ENCODE peak calls at places on chromosomes 1 and 21, in eight cellular contexts. One of them, this sample, is unnamed.

GRCh38 chr1:36966242-36966641 is 68.1 kb downstream of the GRIK3 start:
- DNase-seq in left ventricle myocardium inferior: no peak
- DNase-seq in endodermal cell: peak; percentile 91
- DNase-seq in HTR-8/SVneo: no peak
- DNase-seq in activated T-helper 2 cell treated with anti-CD3 and anti-CD28 coated beads, Interferon-gamma antibody, Interleukin-2, Interleukin-4, amounts not matched to agents 10 μg/mL and 5 μg/mL and 100 μg/mL, durations not matched to agents 14 hours and 24 hours and 36 hours: no peak
- DNase-seq in GM12892: no peak
- DNase-seq in germinal center: no peak
- DNase-seq in T-helper 17 cell: no peak
- DNase-seq in this sample: no peak

GRCh38 chr1:9593492-9594465 is 5.1 kb downstream of the TMEM201 start:
- DNase-seq in left ventricle myocardium inferior: peak; percentile 81
- DNase-seq in endodermal cell: peak; percentile 94
- DNase-seq in HTR-8/SVneo: peak; percentile 34
- DNase-seq in activated T-helper 2 cell treated with anti-CD3 and anti-CD28 coated beads, Interferon-gamma antibody, Interleukin-2, Interleukin-4, amounts not matched to agents 10 μg/mL and 5 μg/mL and 100 μg/mL, durations not matched to agents 14 hours and 24 hours and 36 hours: peak; percentile 59
- DNase-seq in GM12892: peak; percentile 81
- DNase-seq in germinal center: peak; percentile 73
- DNase-seq in T-helper 17 cell: no peak
- DNase-seq in this sample: peak; percentile 92

GRCh38 chr1:214590696-214591095 is 12.3 kb upstream of the CENPF start:
- DNase-seq in left ventricle myocardium inferior: no peak
- DNase-seq in endodermal cell: no peak
- DNase-seq in HTR-8/SVneo: no peak
- DNase-seq in activated T-helper 2 cell treated with anti-CD3 and anti-CD28 coated beads, Interferon-gamma antibody, Interleukin-2, Interleukin-4, amounts not matched to agents 10 μg/mL and 5 μg/mL and 100 μg/mL, durations not matched to agents 14 hours and 24 hours and 36 hours: no peak
- DNase-seq in GM12892: no peak
- DNase-seq in germinal center: no peak
- DNase-seq in T-helper 17 cell: no peak
- DNase-seq in this sample: no peak

GRCh38 chr21:33975548-33976081 is 60.0 kb upstream of the ATP5PO start:
- DNase-seq in left ventricle myocardium inferior: no peak
- DNase-seq in endodermal cell: no peak
- DNase-seq in HTR-8/SVneo: peak; percentile 25
- DNase-seq in activated T-helper 2 cell treated with anti-CD3 and anti-CD28 coated beads, Interferon-gamma antibody, Interleukin-2, Interleukin-4, amounts not matched to agents 10 μg/mL and 5 μg/mL and 100 μg/mL, durations not matched to agents 14 hours and 24 hours and 36 hours: peak; percentile 58
- DNase-seq in GM12892: peak; percentile 55
- DNase-seq in germinal center: peak; percentile 47
- DNase-seq in T-helper 17 cell: peak; percentile 20
- DNase-seq in this sample: peak; percentile 48

GRCh38 chr1:116751626-116752025 is 2.6 kb upstream of the CD2 start:
- DNase-seq in left ventricle myocardium inferior: no peak
- DNase-seq in endodermal cell: no peak
- DNase-seq in HTR-8/SVneo: no peak
- DNase-seq in activated T-helper 2 cell treated with anti-CD3 and anti-CD28 coated beads, Interferon-gamma antibody, Interleukin-2, Interleukin-4, amounts not matched to agents 10 μg/mL and 5 μg/mL and 100 μg/mL, durations not matched to agents 14 hours and 24 hours and 36 hours: no peak
- DNase-seq in GM12892: no peak
- DNase-seq in germinal center: no peak
- DNase-seq in T-helper 17 cell: no peak
- DNase-seq in this sample: no peak

GRCh38 chr1:12460911-12461621 is 156.9 kb downstream of the DHRS3 start:
- DNase-seq in left ventricle myocardium inferior: peak; percentile 69
- DNase-seq in endodermal cell: no peak
- DNase-seq in HTR-8/SVneo: no peak
- DNase-seq in activated T-helper 2 cell treated with anti-CD3 and anti-CD28 coated beads, Interferon-gamma antibody, Interleukin-2, Interleukin-4, amounts not matched to agents 10 μg/mL and 5 μg/mL and 100 μg/mL, durations not matched to agents 14 hours and 24 hours and 36 hours: no peak
- DNase-seq in GM12892: no peak
- DNase-seq in germinal center: no peak
- DNase-seq in T-helper 17 cell: no peak
- DNase-seq in this sample: no peak

GRCh38 chr21:44329086-44329889 is 9.9 kb downstream of the CFAP410 start:
- DNase-seq in left ventricle myocardium inferior: no peak
- DNase-seq in endodermal cell: no peak
- DNase-seq in HTR-8/SVneo: no peak
- DNase-seq in activated T-helper 2 cell treated with anti-CD3 and anti-CD28 coated beads, Interferon-gamma antibody, Interleukin-2, Interleukin-4, amounts not matched to agents 10 μg/mL and 5 μg/mL and 100 μg/mL, durations not matched to agents 14 hours and 24 hours and 36 hours: no peak
- DNase-seq in GM12892: no peak
- DNase-seq in germinal center: no peak
- DNase-seq in T-helper 17 cell: no peak
- DNase-seq in this sample: no peak

GRCh38 chr1:40315795-40316594 is 1.1 kb downstream of the COL9A2 start:
- DNase-seq in left ventricle myocardium inferior: no peak
- DNase-seq in endodermal cell: peak; percentile 85
- DNase-seq in HTR-8/SVneo: no peak
- DNase-seq in activated T-helper 2 cell treated with anti-CD3 and anti-CD28 coated beads, Interferon-gamma antibody, Interleukin-2, Interleukin-4, amounts not matched to agents 10 μg/mL and 5 μg/mL and 100 μg/mL, durations not matched to agents 14 hours and 24 hours and 36 hours: no peak
- DNase-seq in GM12892: no peak
- DNase-seq in germinal center: peak; percentile 47
- DNase-seq in T-helper 17 cell: no peak
- DNase-seq in this sample: no peak

GRCh38 chr21:28821276-28822063 is 171.2 kb downstream of the LTN1 start:
- DNase-seq in left ventricle myocardium inferior: no peak
- DNase-seq in endodermal cell: no peak
- DNase-seq in HTR-8/SVneo: no peak
- DNase-seq in activated T-helper 2 cell treated with anti-CD3 and anti-CD28 coated beads, Interferon-gamma antibody, Interleukin-2, Interleukin-4, amounts not matched to agents 10 μg/mL and 5 μg/mL and 100 μg/mL, durations not matched to agents 14 hours and 24 hours and 36 hours: no peak
- DNase-seq in GM12892: no peak
- DNase-seq in germinal center: no peak
- DNase-seq in T-helper 17 cell: no peak
- DNase-seq in this sample: no peak

GRCh38 chr1:33342041-33342723 is 21.3 kb upstream of the A3GALT2 start:
- DNase-seq in left ventricle myocardium inferior: peak; percentile 80
- DNase-seq in endodermal cell: peak; percentile 92
- DNase-seq in HTR-8/SVneo: peak; percentile 54
- DNase-seq in activated T-helper 2 cell treated with anti-CD3 and anti-CD28 coated beads, Interferon-gamma antibody, Interleukin-2, Interleukin-4, amounts not matched to agents 10 μg/mL and 5 μg/mL and 100 μg/mL, durations not matched to agents 14 hours and 24 hours and 36 hours: no peak
- DNase-seq in GM12892: no peak
- DNase-seq in germinal center: no peak
- DNase-seq in T-helper 17 cell: no peak
- DNase-seq in this sample: no peak

GRCh38 chr1:234962340-234962989 is 166.2 kb downstream of the TOMM20 start:
- DNase-seq in left ventricle myocardium inferior: no peak
- DNase-seq in endodermal cell: no peak
- DNase-seq in HTR-8/SVneo: peak; percentile 80
- DNase-seq in activated T-helper 2 cell treated with anti-CD3 and anti-CD28 coated beads, Interferon-gamma antibody, Interleukin-2, Interleukin-4, amounts not matched to agents 10 μg/mL and 5 μg/mL and 100 μg/mL, durations not matched to agents 14 hours and 24 hours and 36 hours: no peak
- DNase-seq in GM12892: no peak
- DNase-seq in germinal center: peak; percentile 50
- DNase-seq in T-helper 17 cell: no peak
- DNase-seq in this sample: no peak

GRCh38 chr1:42966688-42967609 is 8.3 kb upstream of the SLC2A1 start:
- DNase-seq in left ventricle myocardium inferior: no peak
- DNase-seq in endodermal cell: peak; percentile 88
- DNase-seq in HTR-8/SVneo: peak; percentile 84
- DNase-seq in activated T-helper 2 cell treated with anti-CD3 and anti-CD28 coated beads, Interferon-gamma antibody, Interleukin-2, Interleukin-4, amounts not matched to agents 10 μg/mL and 5 μg/mL and 100 μg/mL, durations not matched to agents 14 hours and 24 hours and 36 hours: no peak
- DNase-seq in GM12892: no peak
- DNase-seq in germinal center: no peak
- DNase-seq in T-helper 17 cell: no peak
- DNase-seq in this sample: no peak

GRCh38 chr1:181126871-181127587 is 38.5 kb downstream of the IER5 start:
- DNase-seq in left ventricle myocardium inferior: no peak
- DNase-seq in endodermal cell: peak; percentile 52
- DNase-seq in HTR-8/SVneo: no peak
- DNase-seq in activated T-helper 2 cell treated with anti-CD3 and anti-CD28 coated beads, Interferon-gamma antibody, Interleukin-2, Interleukin-4, amounts not matched to agents 10 μg/mL and 5 μg/mL and 100 μg/mL, durations not matched to agents 14 hours and 24 hours and 36 hours: no peak
- DNase-seq in GM12892: no peak
- DNase-seq in germinal center: no peak
- DNase-seq in T-helper 17 cell: no peak
- DNase-seq in this sample: no peak

GRCh38 chr1:39288735-39289465 is 84.4 kb downstream of the MACF1 start:
- DNase-seq in left ventricle myocardium inferior: no peak
- DNase-seq in endodermal cell: no peak
- DNase-seq in HTR-8/SVneo: no peak
- DNase-seq in activated T-helper 2 cell treated with anti-CD3 and anti-CD28 coated beads, Interferon-gamma antibody, Interleukin-2, Interleukin-4, amounts not matched to agents 10 μg/mL and 5 μg/mL and 100 μg/mL, durations not matched to agents 14 hours and 24 hours and 36 hours: no peak
- DNase-seq in GM12892: no peak
- DNase-seq in germinal center: no peak
- DNase-seq in T-helper 17 cell: no peak
- DNase-seq in this sample: no peak

GRCh38 chr1:23210351-23210785 is 6.9 kb downstream of the HTR1D start:
- DNase-seq in left ventricle myocardium inferior: no peak
- DNase-seq in endodermal cell: peak; percentile 83
- DNase-seq in HTR-8/SVneo: no peak
- DNase-seq in activated T-helper 2 cell treated with anti-CD3 and anti-CD28 coated beads, Interferon-gamma antibody, Interleukin-2, Interleukin-4, amounts not matched to agents 10 μg/mL and 5 μg/mL and 100 μg/mL, durations not matched to agents 14 hours and 24 hours and 36 hours: no peak
- DNase-seq in GM12892: no peak
- DNase-seq in germinal center: no peak
- DNase-seq in T-helper 17 cell: no peak
- DNase-seq in this sample: no peak

GRCh38 chr1:159957824-159958268 is 3.8 kb upstream of the SLAMF9 start:
- DNase-seq in left ventricle myocardium inferior: no peak
- DNase-seq in endodermal cell: no peak
- DNase-seq in HTR-8/SVneo: no peak
- DNase-seq in activated T-helper 2 cell treated with anti-CD3 and anti-CD28 coated beads, Interferon-gamma antibody, Interleukin-2, Interleukin-4, amounts not matched to agents 10 μg/mL and 5 μg/mL and 100 μg/mL, durations not matched to agents 14 hours and 24 hours and 36 hours: no peak
- DNase-seq in GM12892: no peak
- DNase-seq in germinal center: no peak
- DNase-seq in T-helper 17 cell: no peak
- DNase-seq in this sample: no peak

GRCh38 chr1:44511769-44512168 is 106.7 kb downstream of the RNF220 start:
- DNase-seq in left ventricle myocardium inferior: no peak
- DNase-seq in endodermal cell: no peak
- DNase-seq in HTR-8/SVneo: no peak
- DNase-seq in activated T-helper 2 cell treated with anti-CD3 and anti-CD28 coated beads, Interferon-gamma antibody, Interleukin-2, Interleukin-4, amounts not matched to agents 10 μg/mL and 5 μg/mL and 100 μg/mL, durations not matched to agents 14 hours and 24 hours and 36 hours: no peak
- DNase-seq in GM12892: no peak
- DNase-seq in germinal center: no peak
- DNase-seq in T-helper 17 cell: no peak
- DNase-seq in this sample: no peak

GRCh38 chr1:220811695-220812094 is 25.0 kb downstream of the MTARC1 start:
- DNase-seq in left ventricle myocardium inferior: no peak
- DNase-seq in endodermal cell: no peak
- DNase-seq in HTR-8/SVneo: no peak
- DNase-seq in activated T-helper 2 cell treated with anti-CD3 and anti-CD28 coated beads, Interferon-gamma antibody, Interleukin-2, Interleukin-4, amounts not matched to agents 10 μg/mL and 5 μg/mL and 100 μg/mL, durations not matched to agents 14 hours and 24 hours and 36 hours: no peak
- DNase-seq in GM12892: no peak
- DNase-seq in germinal center: no peak
- DNase-seq in T-helper 17 cell: no peak
- DNase-seq in this sample: no peak

GRCh38 chr1:163440090-163440489 is 118.3 kb downstream of the NUF2 start:
- DNase-seq in left ventricle myocardium inferior: peak; percentile 28
- DNase-seq in endodermal cell: no peak
- DNase-seq in HTR-8/SVneo: no peak
- DNase-seq in activated T-helper 2 cell treated with anti-CD3 and anti-CD28 coated beads, Interferon-gamma antibody, Interleukin-2, Interleukin-4, amounts not matched to agents 10 μg/mL and 5 μg/mL and 100 μg/mL, durations not matched to agents 14 hours and 24 hours and 36 hours: no peak
- DNase-seq in GM12892: no peak
- DNase-seq in germinal center: no peak
- DNase-seq in T-helper 17 cell: no peak
- DNase-seq in this sample: no peak

This sample was measured in GM12891.